ENCODE peak calls at places on chromosomes 12 and 14, in ten cellular contexts. One of them, this sample, is unnamed.

GRCh38 chr12:72296389-72296788 is 24.2 kb downstream of the TRHDE start:
- DNase-seq in HepG2: no peak
- DNase-seq in GM12865: no peak
- DNase-seq in MM.1S: no peak
- DNase-seq in left ventricle myocardium inferior: no peak
- DNase-seq in H9: no peak
- DNase-seq in DND-41: no peak
- DNase-seq in HFF-Myc: peak; percentile 77
- DNase-seq in right atrium auricular region: no peak
- DNase-seq in GM23338: no peak
- DNase-seq in this sample: peak; percentile 71

GRCh38 chr12:72236071-72236705 is 36.0 kb upstream of the TRHDE start:
- DNase-seq in HepG2: no peak
- DNase-seq in GM12865: no peak
- DNase-seq in MM.1S: no peak
- DNase-seq in left ventricle myocardium inferior: no peak
- DNase-seq in H9: no peak
- DNase-seq in DND-41: no peak
- DNase-seq in HFF-Myc: no peak
- DNase-seq in right atrium auricular region: no peak
- DNase-seq in GM23338: no peak
- DNase-seq in this sample: no peak

GRCh38 chr12:47017041-47017713 is 62.2 kb upstream of the PCED1B start:
- DNase-seq in HepG2: no peak
- DNase-seq in GM12865: no peak
- DNase-seq in MM.1S: no peak
- DNase-seq in left ventricle myocardium inferior: no peak
- DNase-seq in H9: no peak
- DNase-seq in DND-41: no peak
- DNase-seq in HFF-Myc: no peak
- DNase-seq in right atrium auricular region: no peak
- DNase-seq in GM23338: no peak
- DNase-seq in this sample: no peak

GRCh38 chr14:75409425-75410205 is 18.2 kb upstream of the JDP2 start:
- DNase-seq in HepG2: no peak
- DNase-seq in GM12865: no peak
- DNase-seq in MM.1S: no peak
- DNase-seq in left ventricle myocardium inferior: no peak
- DNase-seq in H9: no peak
- DNase-seq in DND-41: no peak
- DNase-seq in HFF-Myc: no peak
- DNase-seq in right atrium auricular region: peak; percentile 42
- DNase-seq in GM23338: no peak
- DNase-seq in this sample: no peak

GRCh38 chr12:63276537-63277365 is 125.8 kb upstream of the AVPR1A start:
- DNase-seq in HepG2: peak; percentile 44
- DNase-seq in GM12865: peak; percentile 59
- DNase-seq in MM.1S: peak; percentile 59
- DNase-seq in left ventricle myocardium inferior: no peak
- DNase-seq in H9: peak; percentile 72
- DNase-seq in DND-41: peak; percentile 28
- DNase-seq in HFF-Myc: no peak
- DNase-seq in right atrium auricular region: no peak
- DNase-seq in GM23338: peak; percentile 86
- DNase-seq in this sample: peak; percentile 78

GRCh38 chr12:1806301-1807106 is 13.9 kb upstream of the LRTM2 start:
- DNase-seq in HepG2: no peak
- DNase-seq in GM12865: no peak
- DNase-seq in MM.1S: no peak
- DNase-seq in left ventricle myocardium inferior: peak; percentile 7
- DNase-seq in H9: no peak
- DNase-seq in DND-41: no peak
- DNase-seq in HFF-Myc: no peak
- DNase-seq in right atrium auricular region: no peak
- DNase-seq in GM23338: no peak
- DNase-seq in this sample: no peak

GRCh38 chr12:103632554-103633216 is 45.6 kb downstream of the STAB2 start:
- DNase-seq in HepG2: peak; percentile 66
- DNase-seq in GM12865: peak; percentile 87
- DNase-seq in MM.1S: peak; percentile 81
- DNase-seq in left ventricle myocardium inferior: no peak
- DNase-seq in H9: peak; percentile 94
- DNase-seq in DND-41: peak; percentile 78
- DNase-seq in HFF-Myc: peak; percentile 32
- DNase-seq in right atrium auricular region: peak; percentile 58
- DNase-seq in GM23338: peak; percentile 89
- DNase-seq in this sample: peak; percentile 74

GRCh38 chr14:75229923-75230792 is 48.5 kb upstream of the FOS start:
- DNase-seq in HepG2: no peak
- DNase-seq in GM12865: peak; percentile 75
- DNase-seq in MM.1S: peak; percentile 70
- DNase-seq in left ventricle myocardium inferior: peak; percentile 71
- DNase-seq in H9: no peak
- DNase-seq in DND-41: peak; percentile 72
- DNase-seq in HFF-Myc: no peak
- DNase-seq in right atrium auricular region: no peak
- DNase-seq in GM23338: peak; percentile 70
- DNase-seq in this sample: peak; percentile 68

GRCh38 chr14:75070383-75070782 is 942 bp downstream of the ZC2HC1C start:
- DNase-seq in HepG2: no peak
- DNase-seq in GM12865: no peak
- DNase-seq in MM.1S: no peak
- DNase-seq in left ventricle myocardium inferior: no peak
- DNase-seq in H9: no peak
- DNase-seq in DND-41: no peak
- DNase-seq in HFF-Myc: no peak
- DNase-seq in right atrium auricular region: no peak
- DNase-seq in GM23338: no peak
- DNase-seq in this sample: no peak

GRCh38 chr12:130281157-130281799 is 56.4 kb upstream of the PIWIL1 start:
- DNase-seq in HepG2: no peak
- DNase-seq in GM12865: peak; percentile 3
- DNase-seq in MM.1S: no peak
- DNase-seq in left ventricle myocardium inferior: no peak
- DNase-seq in H9: peak; percentile 87
- DNase-seq in DND-41: peak; percentile 32
- DNase-seq in HFF-Myc: no peak
- DNase-seq in right atrium auricular region: no peak
- DNase-seq in GM23338: peak; percentile 61
- DNase-seq in this sample: no peak

GRCh38 chr14:60183724-60184596 is 18.8 kb upstream of the DHRS7 start:
- DNase-seq in HepG2: peak; percentile 55
- DNase-seq in GM12865: peak; percentile 82
- DNase-seq in MM.1S: peak; percentile 56
- DNase-seq in left ventricle myocardium inferior: no peak
- DNase-seq in H9: no peak
- DNase-seq in DND-41: peak; percentile 26
- DNase-seq in HFF-Myc: no peak
- DNase-seq in right atrium auricular region: no peak
- DNase-seq in GM23338: peak; percentile 84
- DNase-seq in this sample: peak; percentile 36

GRCh38 chr14:97033556-97034081 is 236.4 kb downstream of the VRK1 start:
- DNase-seq in HepG2: no peak
- DNase-seq in GM12865: no peak
- DNase-seq in MM.1S: no peak
- DNase-seq in left ventricle myocardium inferior: no peak
- DNase-seq in H9: peak; percentile 52
- DNase-seq in DND-41: no peak
- DNase-seq in HFF-Myc: no peak
- DNase-seq in right atrium auricular region: no peak
- DNase-seq in GM23338: peak; percentile 48
- DNase-seq in this sample: no peak

GRCh38 chr12:45349911-45350310 is 134.0 kb downstream of the ANO6 start:
- DNase-seq in HepG2: no peak
- DNase-seq in GM12865: no peak
- DNase-seq in MM.1S: no peak
- DNase-seq in left ventricle myocardium inferior: no peak
- DNase-seq in H9: no peak
- DNase-seq in DND-41: no peak
- DNase-seq in HFF-Myc: no peak
- DNase-seq in right atrium auricular region: no peak
- DNase-seq in GM23338: no peak
- DNase-seq in this sample: no peak

GRCh38 chr12:103657331-103657730 is 70.3 kb downstream of the STAB2 start:
- DNase-seq in HepG2: no peak
- DNase-seq in GM12865: no peak
- DNase-seq in MM.1S: no peak
- DNase-seq in left ventricle myocardium inferior: no peak
- DNase-seq in H9: no peak
- DNase-seq in DND-41: no peak
- DNase-seq in HFF-Myc: peak; percentile 4
- DNase-seq in right atrium auricular region: no peak
- DNase-seq in GM23338: no peak
- DNase-seq in this sample: no peak

DNA sequence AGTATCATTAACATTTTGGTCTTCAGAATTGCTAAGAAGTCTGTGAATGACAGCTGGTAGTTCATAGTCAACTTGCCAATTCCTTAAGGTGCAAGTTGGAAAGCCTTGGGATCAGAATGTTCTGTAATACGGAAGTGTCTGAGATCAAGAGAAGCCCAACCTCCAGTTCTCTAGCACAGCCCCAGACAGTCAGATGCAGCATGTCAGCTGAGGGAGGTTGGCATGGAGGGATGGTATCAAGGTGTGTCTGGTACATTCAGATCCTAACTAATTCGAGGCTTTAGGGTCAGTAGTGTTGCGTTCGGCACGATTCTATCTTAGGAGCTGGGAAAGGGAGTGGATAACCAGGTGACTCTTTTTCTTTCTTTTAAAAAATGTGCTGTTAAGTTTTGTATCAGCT is 38.3 kb downstream of the FNTB start:
- DNase-seq in HepG2: no peak
- DNase-seq in GM12865: no peak
- DNase-seq in MM.1S: no peak
- DNase-seq in left ventricle myocardium inferior: no peak
- DNase-seq in H9: no peak
- DNase-seq in DND-41: no peak
- DNase-seq in HFF-Myc: no peak
- DNase-seq in right atrium auricular region: no peak
- DNase-seq in GM23338: no peak
- DNase-seq in this sample: no peak
- TF ChIP-seq CTCF in HepG2: no peak
- TF ChIP-seq CTCF in GM12865: no peak
- TF ChIP-seq CTCF in MM.1S: no peak
- TF ChIP-seq CTCF in left ventricle myocardium inferior: no peak
- TF ChIP-seq CTCF in H9: no peak
- TF ChIP-seq CTCF in DND-41: no peak
- TF ChIP-seq CTCF in HFF-Myc: no peak
- TF ChIP-seq CTCF in right atrium auricular region: no peak
- TF ChIP-seq CTCF in GM23338: no peak
- TF ChIP-seq CTCF in this sample: no peak

GRCh38 chr12:24960222-24960855 is 11.4 kb upstream of the BCAT1 start:
- DNase-seq in HepG2: peak; percentile 36
- DNase-seq in GM12865: peak; percentile 73
- DNase-seq in MM.1S: peak; percentile 40
- DNase-seq in left ventricle myocardium inferior: no peak
- DNase-seq in H9: peak; percentile 84
- DNase-seq in DND-41: peak; percentile 64
- DNase-seq in HFF-Myc: no peak
- DNase-seq in right atrium auricular region: no peak
- DNase-seq in GM23338: peak; percentile 84
- DNase-seq in this sample: peak; percentile 48
- TF ChIP-seq CTCF in HepG2: peak; percentile 79
- TF ChIP-seq CTCF in GM12865: peak; percentile 66
- TF ChIP-seq CTCF in MM.1S: peak; percentile 57
- TF ChIP-seq CTCF in left ventricle myocardium inferior: peak; percentile 36
- TF ChIP-seq CTCF in H9: peak; percentile 81
- TF ChIP-seq CTCF in DND-41: peak; percentile 79
- TF ChIP-seq CTCF in HFF-Myc: peak; percentile 84
- TF ChIP-seq CTCF in right atrium auricular region: peak; percentile 45
- TF ChIP-seq CTCF in GM23338: peak; percentile 91
- TF ChIP-seq CTCF in this sample: peak; percentile 35

GRCh38 chr14:24157331-24157730 is 3.7 kb upstream of the IRF9 start:
- DNase-seq in HepG2: no peak
- DNase-seq in GM12865: no peak
- DNase-seq in MM.1S: no peak
- DNase-seq in left ventricle myocardium inferior: no peak
- DNase-seq in H9: no peak
- DNase-seq in DND-41: no peak
- DNase-seq in HFF-Myc: no peak
- DNase-seq in right atrium auricular region: no peak
- DNase-seq in GM23338: no peak
- DNase-seq in this sample: no peak
- TF ChIP-seq CTCF in HepG2: no peak
- TF ChIP-seq CTCF in GM12865: no peak
- TF ChIP-seq CTCF in MM.1S: no peak
- TF ChIP-seq CTCF in left ventricle myocardium inferior: no peak
- TF ChIP-seq CTCF in H9: no peak
- TF ChIP-seq CTCF in DND-41: no peak
- TF ChIP-seq CTCF in HFF-Myc: no peak
- TF ChIP-seq CTCF in right atrium auricular region: no peak
- TF ChIP-seq CTCF in GM23338: no peak
- TF ChIP-seq CTCF in this sample: no peak

DNA sequence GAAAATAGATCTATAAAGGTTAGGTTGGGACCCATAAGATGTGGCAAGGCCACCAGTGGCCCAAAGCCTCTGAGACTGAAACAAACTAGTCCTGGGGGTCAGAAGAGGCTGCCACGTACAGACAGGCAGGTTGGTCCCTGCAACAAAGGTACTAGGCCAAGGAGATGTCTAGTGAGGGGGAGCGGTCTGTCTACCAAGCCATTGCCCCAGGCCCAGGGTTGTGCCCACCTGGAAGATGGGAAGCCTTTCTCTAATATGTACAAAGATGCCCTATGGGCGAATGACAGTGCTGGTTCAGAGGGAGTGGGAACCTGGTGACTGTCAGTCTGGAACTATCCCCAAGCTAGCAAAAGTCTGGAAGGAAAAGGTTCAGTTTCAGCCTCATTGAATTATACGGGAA is 233.2 kb downstream of the RBM19 start:
- DNase-seq in HepG2: no peak
- DNase-seq in GM12865: no peak
- DNase-seq in MM.1S: no peak
- DNase-seq in left ventricle myocardium inferior: no peak
- DNase-seq in H9: no peak
- DNase-seq in DND-41: no peak
- DNase-seq in HFF-Myc: no peak
- DNase-seq in right atrium auricular region: no peak
- DNase-seq in GM23338: no peak
- DNase-seq in this sample: no peak
- TF ChIP-seq CTCF in HepG2: no peak
- TF ChIP-seq CTCF in GM12865: no peak
- TF ChIP-seq CTCF in MM.1S: no peak
- TF ChIP-seq CTCF in left ventricle myocardium inferior: no peak
- TF ChIP-seq CTCF in H9: no peak
- TF ChIP-seq CTCF in DND-41: no peak
- TF ChIP-seq CTCF in HFF-Myc: no peak
- TF ChIP-seq CTCF in right atrium auricular region: no peak
- TF ChIP-seq CTCF in GM23338: no peak
- TF ChIP-seq CTCF in this sample: no peak

DNA sequence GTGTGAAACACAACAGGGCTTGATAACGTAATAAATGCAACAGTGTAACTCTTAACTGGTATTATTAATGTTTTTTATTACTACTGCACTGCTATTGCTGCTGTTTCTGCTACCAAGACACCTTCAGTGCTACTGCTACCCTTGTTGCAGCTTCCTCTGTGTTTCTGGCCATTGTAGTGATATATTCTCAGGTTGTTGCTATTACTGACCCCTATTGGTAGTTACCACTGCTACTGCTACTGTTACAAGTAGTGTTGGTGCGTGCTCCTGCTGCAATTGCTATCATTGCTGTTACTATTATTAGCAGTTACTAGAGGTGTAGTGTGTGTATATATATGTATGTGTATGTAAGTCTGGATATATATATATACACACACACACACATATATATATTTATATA is 87.2 kb upstream of the PTPRB start:
- DNase-seq in HepG2: no peak
- DNase-seq in GM12865: peak; percentile 15
- DNase-seq in MM.1S: peak; percentile 24
- DNase-seq in left ventricle myocardium inferior: no peak
- DNase-seq in H9: peak; percentile 35
- DNase-seq in DND-41: no peak
- DNase-seq in HFF-Myc: no peak
- DNase-seq in right atrium auricular region: no peak
- DNase-seq in GM23338: peak; percentile 64
- DNase-seq in this sample: no peak
- TF ChIP-seq CTCF in HepG2: no peak
- TF ChIP-seq CTCF in GM12865: no peak
- TF ChIP-seq CTCF in MM.1S: peak; percentile 36
- TF ChIP-seq CTCF in left ventricle myocardium inferior: peak; percentile 47
- TF ChIP-seq CTCF in H9: peak; percentile 72
- TF ChIP-seq CTCF in DND-41: no peak
- TF ChIP-seq CTCF in HFF-Myc: peak; percentile 28
- TF ChIP-seq CTCF in right atrium auricular region: peak; percentile 32
- TF ChIP-seq CTCF in GM23338: peak; percentile 72
- TF ChIP-seq CTCF in this sample: no peak

This sample was measured in Calu3.